ENCODE peak calls at places on chromosomes 7 and 10, in nine cellular contexts. I is activated CD4-positive, alpha-beta memory T cell treated with anti-CD3 and anti-CD28 coated beads, Interleukin-2, amount 10 ng/mL, durations not matched to agents 7 days and 5 days; O is mammary epithelial cell; K is CD4-positive, alpha-beta T cell; S is NB4; U is AML-193; B is A549; J is stimulated activated CD4-positive, alpha-beta T cell treated with anti-CD3 and anti-CD28 coated beads, TNF-alpha, amount 100 ng/mL, for 48 hours; W is WTC11. P is an unnamed sample.

GRCh38 chr10:28633750-28634149 is 43.6 kb upstream of the BAMBI start:
- DNase-seq in I (no peak), O (no peak), K (no peak), S (no peak), U (no peak), B (peak; percentile 36), J (no peak), W (no peak), P (no peak)

GRCh38 chr7:115637123-115637522 is 393.4 kb downstream of the TFEC start:
- DNase-seq in I (no peak), O (no peak), K (no peak), S (no peak), U (no peak), B (no peak), J (no peak), W (no peak), P (no peak)

GRCh38 chr10:110835841-110836240 is 35.9 kb upstream of the PDCD4 start:
- DNase-seq in I (no peak), O (no peak), K (no peak), S (no peak), U (no peak), B (no peak), J (no peak), W (no peak), P (no peak)

GRCh38 chr10:128116851-128117615 is 9.2 kb downstream of the MKI67 start:
- DNase-seq in I (no peak), O (no peak), K (no peak), S (no peak), U (no peak), B (peak; percentile 18), J (no peak), W (peak; percentile 28), P (no peak)

GRCh38 chr7:80843018-80843671 is 75.7 kb downstream of the SEMA3C start:
- DNase-seq in I (no peak), O (no peak), K (no peak), S (no peak), U (no peak), B (no peak), J (no peak), W (no peak), P (no peak)

GRCh38 chr10:71782917-71783490 is 9.7 kb upstream of the VSIR start:
- DNase-seq in I (no peak), O (no peak), K (no peak), S (no peak), U (no peak), B (no peak), J (no peak), W (no peak), P (no peak)

GRCh38 chr10:909831-910230 is 21.7 kb downstream of the LARP4B start:
- DNase-seq in I (no peak), O (no peak), K (no peak), S (no peak), U (no peak), B (no peak), J (no peak), W (no peak), P (no peak)

GRCh38 chr7:32347244-32347828 is 142.8 kb downstream of the LSM5 start:
- DNase-seq in I (peak; percentile 28), O (no peak), K (peak; percentile 4), S (peak; percentile 47), U (peak; percentile 18), B (peak; percentile 19), J (peak; percentile 21), W (peak; percentile 42), P (no peak)

GRCh38 chr7:151017953-151018420 is 6.3 kb downstream of the ATG9B start:
- DNase-seq in I (peak; percentile 82), O (peak; percentile 25), K (peak; percentile 80), S (peak; percentile 81), U (peak; percentile 50), B (peak; percentile 55), J (peak; percentile 80), W (peak; percentile 95), P (peak; percentile 71)

GRCh38 chr7:38704751-38705150 is 73.6 kb upstream of the AMPH start:
- DNase-seq in I (no peak), O (no peak), K (no peak), S (no peak), U (no peak), B (no peak), J (no peak), W (no peak), P (no peak)

GRCh38 chr7:50664461-50664922 is 99.3 kb upstream of the DDC start:
- DNase-seq in I (peak; percentile 65), O (peak; percentile 89), K (no peak), S (peak; percentile 48), U (peak; percentile 27), B (no peak), J (no peak), W (no peak), P (no peak)

GRCh38 chr10:3972460-3973366 is 187.7 kb upstream of the KLF6 start:
- DNase-seq in I (peak; percentile 68), O (no peak), K (no peak), S (no peak), U (no peak), B (no peak), J (no peak), W (no peak), P (no peak)

GRCh38 chr10:4450981-4451501 is 375.0 kb upstream of the AKR1E2 start:
- DNase-seq in I (no peak), O (peak; percentile 81), K (no peak), S (peak; percentile 49), U (no peak), B (no peak), J (no peak), W (no peak), P (no peak)

GRCh38 chr10:70509376-70509775 is 30.8 kb downstream of the PALD1 start:
- DNase-seq in I (no peak), O (no peak), K (no peak), S (no peak), U (no peak), B (no peak), J (no peak), W (no peak), P (no peak)

GRCh38 chr7:81715984-81716588 is 53.8 kb downstream of the HGF start:
- DNase-seq in I (no peak), O (peak; percentile 42), K (no peak), S (peak; percentile 27), U (no peak), B (peak; percentile 75), J (no peak), W (no peak), P (no peak)

GRCh38 chr10:128096486-128097199 is 29.6 kb downstream of the MKI67 start:
- DNase-seq in I (no peak), O (no peak), K (no peak), S (peak; percentile 53), U (no peak), B (no peak), J (no peak), W (no peak), P (no peak)

GRCh38 chr7:2169923-2170575 is 62.7 kb downstream of the MAD1L1 start:
- DNase-seq in I (no peak), O (peak; percentile 75), K (no peak), S (no peak), U (no peak), B (no peak), J (no peak), W (no peak), P (no peak)

GRCh38 chr7:6705959-6706665 is 635 bp downstream of the ZNF12 start:
- DNase-seq in I (peak; percentile 39), O (peak; percentile 30), K (peak; percentile 8), S (peak; percentile 74), U (peak; percentile 8), B (peak; percentile 51), J (peak; percentile 15), W (peak; percentile 24), P (peak; percentile 17)

GRCh38 chr7:38902443-38902842 is 6.5 kb downstream of the VPS41 start:
- DNase-seq in I (no peak), O (no peak), K (no peak), S (no peak), U (no peak), B (no peak), J (no peak), W (no peak), P (no peak)

GRCh38 chr7:132469264-132469663 is 107.0 kb downstream of the PLXNA4 start:
- DNase-seq in I (no peak), O (peak; percentile 1), K (no peak), S (no peak), U (no peak), B (no peak), J (no peak), W (no peak), P (no peak)

GRCh38 chr7:31114593-31115343 is 62.7 kb downstream of the ADCYAP1R1 start:
- DNase-seq in I (peak; percentile 16), O (peak; percentile 25), K (no peak), S (peak; percentile 62), U (peak; percentile 5), B (peak; percentile 26), J (no peak), W (peak; percentile 46), P (no peak)

GRCh38 chr7:27424749-27425148 is 182.1 kb downstream of the EVX1 start:
- DNase-seq in I (no peak), O (no peak), K (no peak), S (peak; percentile 81), U (no peak), B (peak; percentile 30), J (no peak), W (no peak), P (no peak)

GRCh38 chr7:120028636-120029035 is 244.3 kb upstream of the KCND2 start:
- DNase-seq in I (no peak), O (no peak), K (no peak), S (no peak), U (no peak), B (no peak), J (no peak), W (no peak), P (no peak)

GRCh38 chr7:136870799-136871487 is 2.5 kb downstream of the CHRM2 start:
- DNase-seq in I (no peak), O (no peak), K (no peak), S (no peak), U (no peak), B (no peak), J (no peak), W (peak; percentile 25), P (no peak)

GRCh38 chr10:101152316-101152715 is 21.2 kb downstream of the TLX1 start:
- DNase-seq in I (no peak), O (no peak), K (no peak), S (no peak), U (no peak), B (no peak), J (no peak), W (no peak), P (no peak)

GRCh38 chr10:86206216-86206615 is 160.4 kb downstream of the GRID1 start:
- DNase-seq in I (no peak), O (no peak), K (no peak), S (no peak), U (no peak), B (no peak), J (no peak), W (peak; percentile 4), P (no peak)

GRCh38 chr10:78685466-78686163 is 383.2 kb upstream of the ZMIZ1 start:
- DNase-seq in I (no peak), O (no peak), K (no peak), S (no peak), U (no peak), B (peak; percentile 11), J (no peak), W (no peak), P (no peak)

GRCh38 chr7:50679218-50680007 is 103.3 kb downstream of the GRB10 start:
- DNase-seq in I (no peak), O (peak; percentile 50), K (no peak), S (peak; percentile 68), U (peak; percentile 79), B (peak; percentile 56), J (no peak), W (no peak), P (no peak)

GRCh38 chr10:121260383-121260782 is 337.9 kb downstream of the FGFR2 start:
- DNase-seq in I (no peak), O (peak; percentile 65), K (no peak), S (no peak), U (no peak), B (no peak), J (no peak), W (no peak), P (no peak)

GRCh38 chr7:50653116-50653854 is 88.1 kb upstream of the DDC start:
- DNase-seq in I (peak; percentile 15), O (no peak), K (no peak), S (peak; percentile 95), U (peak; percentile 71), B (no peak), J (no peak), W (no peak), P (no peak)

GRCh38 chr10:2980791-2981360 is 86.5 kb upstream of the PFKP start:
- DNase-seq in I (no peak), O (peak; percentile 70), K (no peak), S (peak; percentile 25), U (no peak), B (peak; percentile 34), J (no peak), W (no peak), P (no peak)